ENCODE peak calls at places on chromosome 18, in seven cellular contexts. V is transverse colon, F is SK-N-SH, X is spleen, D is HCT116, E is breast epithelium, L is Panc1. Y is an unnamed sample.

GRCh38 chr18:5057348-5058012 is 139.6 kb downstream of the AKAIN1 start:
- DNase-seq in F (peak; percentile 51), L (peak; percentile 24), X (no peak), V (peak; percentile 52), D (peak; percentile 21), E (peak; percentile 22), Y (no peak)

GRCh38 chr18:44510376-44510775 is 170.3 kb upstream of the SETBP1 start:
- DNase-seq in D (no peak), F (no peak), L (no peak), V (no peak), X (no peak), E (no peak), Y (no peak)

GRCh38 chr18:3742541-3742940 is 292.6 kb downstream of the TGIF1 start:
- DNase-seq in L (no peak), E (no peak), F (no peak), X (no peak), V (no peak), D (no peak), Y (no peak)

GRCh38 chr18:49817947-49818346 is 4.6 kb upstream of the ACAA2 start:
- DNase-seq in V (peak; percentile 79), X (no peak), E (no peak), F (no peak), D (no peak), L (no peak), Y (no peak)

GRCh38 chr18:28357785-28358401 is 181.0 kb upstream of the CDH2 start:
- DNase-seq in X (no peak), E (no peak), D (peak; percentile 18), F (no peak), V (no peak), L (no peak), Y (no peak)

GRCh38 chr18:8176105-8176504 is 433.1 kb upstream of the RAB12 start:
- DNase-seq in V (no peak), E (no peak), X (no peak), D (no peak), F (no peak), L (no peak), Y (no peak)

GRCh38 chr18:76750886-76751537 is 71.3 kb upstream of the ZNF236 start:
- DNase-seq in F (no peak), V (no peak), E (no peak), L (no peak), X (no peak), D (no peak), Y (no peak)

GRCh38 chr18:28039078-28039477 is 137.9 kb downstream of the CDH2 start:
- DNase-seq in L (no peak), F (no peak), X (no peak), D (no peak), E (no peak), V (no peak), Y (no peak)

GRCh38 chr18:45464619-45465018 is 150.7 kb upstream of the SLC14A2 start:
- DNase-seq in F (peak; percentile 74), L (no peak), D (no peak), V (no peak), X (no peak), E (no peak), Y (no peak)

GRCh38 chr18:13613591-13614317 is 112.6 kb downstream of the FAM210A start:
- DNase-seq in E (no peak), X (peak; percentile 79), D (no peak), L (no peak), F (no peak), V (no peak), Y (peak; percentile 79)

GRCh38 chr18:13051950-13052349 is 60.8 kb downstream of the CEP192 start:
- DNase-seq in E (no peak), L (no peak), X (peak; percentile 83), F (no peak), D (no peak), V (no peak), Y (no peak)

GRCh38 chr18:49359732-49360444 is 100.6 kb downstream of the DYM start:
- DNase-seq in V (no peak), D (no peak), F (no peak), X (no peak), L (no peak), E (no peak), Y (no peak)

GRCh38 chr18:48139427-48140347 is 209.2 kb upstream of the SMAD2 start:
- DNase-seq in F (peak; percentile 82), V (peak; percentile 93), L (no peak), X (peak; percentile 71), D (no peak), E (peak; percentile 67), Y (no peak)

GRCh38 chr18:13211537-13211936 is 7.0 kb upstream of the LDLRAD4 start:
- DNase-seq in X (no peak), E (no peak), F (no peak), D (no peak), V (no peak), L (no peak), Y (no peak)

GRCh38 chr18:55838322-55838721 is 250.3 kb upstream of the TCF4 start:
- DNase-seq in D (no peak), L (no peak), F (no peak), E (no peak), X (no peak), V (no peak), Y (no peak)

GRCh38 chr18:47745227-47745626 is 185.2 kb downstream of the SMAD2 start:
- DNase-seq in F (no peak), E (no peak), D (no peak), X (no peak), V (no peak), L (no peak), Y (peak; percentile 58)

GRCh38 chr18:54608008-54608642 is 17.1 kb downstream of the DYNAP start:
- DNase-seq in D (no peak), E (no peak), L (no peak), X (no peak), V (no peak), F (no peak), Y (no peak)

GRCh38 chr18:48203961-48204666 is 205.1 kb downstream of the ZBTB7C start:
- DNase-seq in X (no peak), E (no peak), V (peak; percentile 44), L (no peak), F (no peak), D (no peak), Y (peak; percentile 72)

GRCh38 chr18:68796936-68797690 is 767 bp upstream of the CCDC102B start:
- DNase-seq in X (no peak), V (no peak), E (no peak), L (no peak), D (no peak), F (no peak), Y (no peak)

GRCh38 chr18:70072678-70073077 is 125.0 kb upstream of the CD226 start:
- DNase-seq in D (no peak), L (no peak), V (no peak), F (no peak), E (no peak), X (no peak), Y (no peak)

GRCh38 chr18:62732631-62733030 is 17.3 kb downstream of the PHLPP1 start:
- DNase-seq in F (no peak), E (no peak), V (no peak), D (no peak), L (no peak), X (no peak), Y (no peak)

GRCh38 chr18:59311631-59312030 is 6.8 kb downstream of the CPLX4 start:
- DNase-seq in E (no peak), F (no peak), D (peak; percentile 36), V (no peak), L (no peak), X (no peak), Y (no peak)

GRCh38 chr18:40708726-40709125 is 1246.3 kb upstream of the PIK3C3 start:
- DNase-seq in E (no peak), V (no peak), F (no peak), X (no peak), D (no peak), L (no peak), Y (no peak)

GRCh38 chr18:62957885-62958472 is 242.6 kb downstream of the PHLPP1 start:
- DNase-seq in V (peak; percentile 44), E (no peak), F (no peak), X (no peak), D (peak; percentile 40), L (no peak), Y (no peak)

GRCh38 chr18:49238433-49239042 is 221.9 kb downstream of the DYM start:
- DNase-seq in X (no peak), F (peak; percentile 44), L (no peak), D (peak; percentile 13), E (no peak), V (no peak), Y (no peak)

GRCh38 chr18:74529811-74530583 is 4.3 kb upstream of the CNDP1 start:
- DNase-seq in F (no peak), E (no peak), L (no peak), D (no peak), X (peak; percentile 66), V (no peak), Y (no peak)

GRCh38 chr18:78906066-78906465 is 73.6 kb upstream of the SALL3 start:
- DNase-seq in L (no peak), V (no peak), E (no peak), F (no peak), X (peak; percentile 55), D (no peak), Y (peak; percentile 81)
- TF ChIP-seq POLR2AphosphoS5 in L (no peak), V (no peak), E (no peak), F (no peak), X (no peak), D (no peak), Y (no peak)

GRCh38 chr18:9612989-9613388 is 1.4 kb downstream of the PPP4R1 start:
- DNase-seq in F (no peak), E (no peak), L (no peak), X (no peak), D (no peak), V (no peak), Y (no peak)
- H3K27ac ChIP-seq in F (peak overlapping the region; percentile 25), E (no peak overlapping the region), L (peak overlapping the region; percentile 88), X (peak overlapping the region; percentile 98), D (no peak overlapping the region), V (peak overlapping the region; percentile 98), Y (peak overlapping the region; percentile 99)

GRCh38 chr18:75683426-75683825 is 255.9 kb upstream of the SMIM21 start:
- DNase-seq in V (no peak), L (no peak), E (no peak), X (no peak), F (no peak), D (no peak), Y (no peak)

GRCh38 chr18:75679347-75679746 is 251.8 kb upstream of the SMIM21 start:
- DNase-seq in X (no peak), L (no peak), F (no peak), E (no peak), D (no peak), V (no peak), Y (no peak)

GRCh38 chr18:75681538-75682115 is 254.1 kb upstream of the SMIM21 start:
- DNase-seq in E (no peak), L (no peak), V (no peak), D (no peak), F (no peak), X (no peak), Y (no peak)

DNA sequence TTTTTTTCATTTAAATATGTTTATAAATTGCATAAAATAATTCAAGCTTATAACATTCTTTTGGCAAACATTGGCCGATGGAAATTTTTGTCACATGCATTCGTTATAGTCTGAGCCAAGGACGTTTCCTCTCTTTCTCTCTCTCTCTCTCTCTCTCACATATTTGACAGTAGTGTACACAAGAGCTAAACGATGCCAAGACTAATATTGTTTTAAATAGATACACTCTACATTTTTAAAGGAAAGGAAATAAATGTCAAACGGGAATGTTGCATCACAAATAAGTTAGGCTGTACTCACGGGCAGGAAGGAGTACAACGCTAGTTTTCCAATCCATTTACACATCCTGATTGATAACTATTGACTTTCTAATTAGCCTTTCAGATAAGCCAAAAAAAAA is 251.2 kb upstream of the SMIM21 start:
- DNase-seq in F (no peak), X (no peak), L (no peak), D (no peak), E (no peak), V (no peak), Y (no peak)
- TF ChIP-seq POLR2AphosphoS5 in F (no peak), X (no peak), L (no peak), D (no peak), E (no peak), V (no peak), Y (no peak)

GRCh38 chr18:57802869-57803118 is 321 bp downstream of the ATP8B1 start:
- DNase-seq in D (no peak), V (no peak), L (no peak), E (no peak), F (no peak), X (peak; percentile 76), Y (no peak)
- H3K27ac ChIP-seq in D (peak overlapping the region; percentile 84), V (peak overlapping the region; percentile 96), L (no peak overlapping the region), E (peak overlapping the region; percentile 92), F (no peak overlapping the region), X (peak overlapping the region; percentile 68), Y (peak overlapping the region; percentile 85)

Y was measured in vagina.